ENCODE peak calls at places on chromosomes 16 and 17, in five cellular contexts. E is ELF-1; K is stimulated activated CD8-positive, alpha-beta memory T cell treated with anti-CD3 and anti-CD28 coated beads, Interleukin-7, amount 100 ng/mL, for 4 hours; S is SK-MEL-5; J is AG09319. A is an unnamed sample.

GRCh38 chr17:66165537-66166123 is 26.3 kb downstream of the CEP112 start:
- DNase-seq in E (no peak), K (no peak), S (peak; percentile 80), J (peak; percentile 31), A (no peak)

GRCh38 chr16:56041556-56042140 is 149.6 kb upstream of the GNAO1 start:
- DNase-seq in E (peak; percentile 88), K (no peak), S (peak; percentile 60), J (no peak), A (no peak)

GRCh38 chr17:72536788-72537187 is 416.0 kb downstream of the SOX9 start:
- DNase-seq in E (no peak), K (no peak), S (no peak), J (no peak), A (no peak)

GRCh38 chr16:19524356-19524865 is 669 bp downstream of the CCP110 start:
- DNase-seq in E (peak; percentile 22), K (no peak), S (no peak), J (no peak), A (no peak)

GRCh38 chr16:74608381-74608780 is 1.5 kb upstream of the GLG1 start:
- DNase-seq in E (no peak), K (no peak), S (no peak), J (no peak), A (no peak)

GRCh38 chr16:29745126-29745852 is 501 bp downstream of the C16orf54 start:
- DNase-seq in E (no peak), K (peak; percentile 51), S (no peak), J (no peak), A (no peak)

GRCh38 chr16:78458588-78458987 is 359.1 kb downstream of the WWOX start:
- DNase-seq in E (no peak), K (no peak), S (no peak), J (no peak), A (no peak)

GRCh38 chr16:20741555-20742285 is at the start of gene THUMPD1:
- DNase-seq in E (peak; percentile 97), K (peak; percentile 95), S (peak; percentile 95), J (peak; percentile 84), A (peak; percentile 94)

GRCh38 chr17:9668532-9668931 is 23.2 kb downstream of the USP43 start:
- DNase-seq in E (peak; percentile 30), K (no peak), S (no peak), J (no peak), A (no peak)